ENCODE peak calls at places on chromosomes 6 and 20, in eight cellular contexts. X is pancreas; Q is cardiac muscle cell; A is immature natural killer cell; L is psoas muscle; W is ureter; S is stimulated activated CD8-positive, alpha-beta memory T cell treated with anti-CD3 and anti-CD28 coated beads, Interleukin-4, amount 100 ng/mL, for 48 hours; B is PC-3. H is an unnamed sample.

GRCh38 chr6:111713196-111713705 is 107.6 kb upstream of the TRAF3IP2 start:
- DNase-seq in B (no peak), S (no peak), Q (no peak), L (no peak), W (no peak), X (no peak), A (no peak), H (peak; percentile 36)

GRCh38 chr6:30047220-30047619 is 13.8 kb upstream of the POLR1H start:
- DNase-seq in S (no peak), X (no peak), B (no peak), Q (no peak), W (no peak), A (no peak), L (no peak), H (no peak)

GRCh38 chr6:12967686-12968085 is 251.1 kb downstream of the PHACTR1 start:
- DNase-seq in B (no peak), A (no peak), W (no peak), S (no peak), L (no peak), X (no peak), Q (no peak), H (no peak)

GRCh38 chr6:149754573-149754972 is 5.0 kb downstream of the PCMT1 start:
- DNase-seq in Q (no peak), A (no peak), W (no peak), B (no peak), S (no peak), X (no peak), L (no peak), H (no peak)

GRCh38 chr6:16683524-16684194 is 77.6 kb downstream of the ATXN1 start:
- DNase-seq in L (peak; percentile 38), S (no peak), X (no peak), B (peak; percentile 96), Q (no peak), W (peak; percentile 56), A (no peak), H (peak; percentile 78)

GRCh38 chr20:40416274-40416673 is 272.8 kb downstream of the MAFB start:
- DNase-seq in B (peak; percentile 2), W (no peak), S (no peak), X (no peak), L (no peak), A (no peak), Q (no peak), H (no peak)

GRCh38 chr20:62812181-62812906 is 4.5 kb upstream of the COL9A3 start:
- DNase-seq in S (no peak), B (no peak), L (no peak), W (no peak), X (no peak), Q (no peak), A (no peak), H (no peak)

GRCh38 chr20:9119776-9120175 is 50.9 kb downstream of the PLCB4 start:
- DNase-seq in B (peak; percentile 17), Q (peak; percentile 7), S (no peak), X (no peak), W (peak; percentile 58), A (no peak), L (peak; percentile 18), H (no peak)

GRCh38 chr6:127267742-127268588 is 1.3 kb downstream of the RNF146 start:
- DNase-seq in B (peak; percentile 4), S (no peak), Q (no peak), L (no peak), X (no peak), A (peak; percentile 1), W (no peak), H (no peak)

GRCh38 chr6:166540631-166541331 is 45.7 kb downstream of the RAMACL start:
- DNase-seq in Q (no peak), W (no peak), A (peak; percentile 74), L (no peak), X (no peak), S (peak; percentile 60), B (no peak), H (no peak)

GRCh38 chr6:136783495-136784270 is 8.6 kb downstream of the MAP3K5 start:
- DNase-seq in A (peak; percentile 41), B (no peak), W (no peak), S (no peak), L (no peak), Q (no peak), X (no peak), H (no peak)

GRCh38 chr6:28589952-28590340 is 64.3 kb downstream of the GPX5 start:
- DNase-seq in L (no peak), W (no peak), Q (no peak), A (no peak), B (no peak), S (no peak), X (no peak), H (no peak)

GRCh38 chr20:4329232-4329631 is 313.9 kb upstream of the RNF24 start:
- DNase-seq in Q (no peak), A (no peak), W (no peak), S (no peak), L (no peak), X (no peak), B (no peak), H (no peak)

GRCh38 chr6:43128926-43129325 is 42.1 kb upstream of the SRF start:
- DNase-seq in Q (no peak), S (no peak), X (no peak), L (no peak), B (no peak), W (no peak), A (no peak), H (no peak)

GRCh38 chr20:45322952-45323383 is 14.9 kb upstream of the MATN4 start:
- DNase-seq in A (no peak), W (no peak), Q (peak; percentile 58), S (no peak), L (peak; percentile 75), X (no peak), B (peak; percentile 70), H (peak; percentile 78)

GRCh38 chr20:22567944-22568871 is 16.2 kb downstream of the FOXA2 start:
- DNase-seq in B (no peak), W (peak; percentile 20), L (no peak), S (no peak), Q (no peak), X (peak; percentile 85), A (no peak), H (no peak)

GRCh38 chr6:105815657-105816555 is 270.2 kb upstream of the PRDM1 start:
- DNase-seq in W (no peak), S (no peak), L (no peak), A (no peak), B (no peak), X (no peak), Q (no peak), H (no peak)

GRCh38 chr20:4375881-4376280 is 345.8 kb upstream of the PRND start:
- DNase-seq in S (no peak), X (no peak), B (no peak), W (no peak), L (no peak), A (no peak), Q (no peak), H (no peak)